ENCODE peak calls at places on chromosomes 3 and 15, in four cellular contexts. One of them, this sample, is unnamed.

GRCh38 chr3:71245971-71246860 is 337.3 kb downstream of the FOXP1 start:
- DNase-seq in lower leg skin: no peak
- DNase-seq in fibroblast of lung: no peak
- DNase-seq in HCT116: no peak
- DNase-seq in this sample: no peak

GRCh38 chr3:122265937-122266336 is 59.1 kb upstream of the CSTA start:
- DNase-seq in lower leg skin: no peak
- DNase-seq in fibroblast of lung: no peak
- DNase-seq in HCT116: no peak
- DNase-seq in this sample: no peak

GRCh38 chr15:90097475-90097874 is 4.8 kb downstream of the IDH2 start:
- DNase-seq in lower leg skin: no peak
- DNase-seq in fibroblast of lung: no peak
- DNase-seq in HCT116: no peak
- DNase-seq in this sample: no peak

GRCh38 chr15:75452364-75452967 is 976 bp upstream of the SIN3A start:
- DNase-seq in lower leg skin: peak; percentile 97
- DNase-seq in fibroblast of lung: peak; percentile 83
- DNase-seq in HCT116: peak; percentile 62
- DNase-seq in this sample: peak; percentile 86

GRCh38 chr3:101724329-101725191 is at the start of gene CEP97:
- DNase-seq in lower leg skin: peak; percentile 97
- DNase-seq in fibroblast of lung: peak; percentile 92
- DNase-seq in HCT116: peak; percentile 87
- DNase-seq in this sample: peak; percentile 96

GRCh38 chr3:44016818-44017217 is 224.9 kb upstream of the TOPAZ1 start:
- DNase-seq in lower leg skin: no peak
- DNase-seq in fibroblast of lung: no peak
- DNase-seq in HCT116: no peak
- DNase-seq in this sample: no peak

GRCh38 chr3:41900265-41900664 is 61.6 kb downstream of the ULK4 start:
- DNase-seq in lower leg skin: no peak
- DNase-seq in fibroblast of lung: peak; percentile 30
- DNase-seq in HCT116: no peak
- DNase-seq in this sample: peak; percentile 61

GRCh38 chr3:98690876-98691275 is 72.3 kb upstream of the ST3GAL6 start:
- DNase-seq in lower leg skin: no peak
- DNase-seq in fibroblast of lung: no peak
- DNase-seq in HCT116: no peak
- DNase-seq in this sample: no peak

GRCh38 chr3:38146504-38146903 is 8.0 kb downstream of the MYD88 start:
- DNase-seq in lower leg skin: no peak
- DNase-seq in fibroblast of lung: no peak
- DNase-seq in HCT116: no peak
- DNase-seq in this sample: no peak

GRCh38 chr15:30649952-30650929 is 24.3 kb downstream of the ARHGAP11B start:
- DNase-seq in lower leg skin: no peak
- DNase-seq in fibroblast of lung: peak; percentile 66
- DNase-seq in HCT116: no peak
- DNase-seq in this sample: no peak

GRCh38 chr15:45314960-45315359 is 62.9 kb downstream of the SLC28A2 start:
- DNase-seq in lower leg skin: no peak
- DNase-seq in fibroblast of lung: peak; percentile 40
- DNase-seq in HCT116: no peak
- DNase-seq in this sample: no peak

GRCh38 chr3:190361791-190362190 is 26.2 kb upstream of the CLDN16 start:
- DNase-seq in lower leg skin: no peak
- DNase-seq in fibroblast of lung: no peak
- DNase-seq in HCT116: no peak
- DNase-seq in this sample: no peak

GRCh38 chr15:31216210-31216911 is 110.3 kb upstream of the KLF13 start:
- DNase-seq in lower leg skin: peak; percentile 99
- DNase-seq in fibroblast of lung: peak; percentile 89
- DNase-seq in HCT116: no peak
- DNase-seq in this sample: no peak

GRCh38 chr3:37887062-37887461 is 25.4 kb downstream of the CTDSPL start:
- DNase-seq in lower leg skin: no peak
- DNase-seq in fibroblast of lung: no peak
- DNase-seq in HCT116: no peak
- DNase-seq in this sample: no peak

GRCh38 chr3:51966016-51966415 is 1.2 kb downstream of the PCBP4 start:
- DNase-seq in lower leg skin: no peak
- DNase-seq in fibroblast of lung: no peak
- DNase-seq in HCT116: no peak
- DNase-seq in this sample: no peak

GRCh38 chr3:150784747-150785125 is 21.8 kb upstream of the SIAH2 start:
- DNase-seq in lower leg skin: no peak
- DNase-seq in fibroblast of lung: no peak
- DNase-seq in HCT116: no peak
- DNase-seq in this sample: no peak

GRCh38 chr15:88624971-88625290 is 3.8 kb downstream of the AEN start:
- DNase-seq in lower leg skin: peak; percentile 78
- DNase-seq in fibroblast of lung: no peak
- DNase-seq in HCT116: no peak
- DNase-seq in this sample: no peak

GRCh38 chr15:88623632-88624031 is 2.5 kb downstream of the AEN start:
- DNase-seq in lower leg skin: peak; percentile 76
- DNase-seq in fibroblast of lung: no peak
- DNase-seq in HCT116: no peak
- DNase-seq in this sample: no peak

GRCh38 chr15:88622605-88622975 is 1.4 kb downstream of the AEN start:
- DNase-seq in lower leg skin: peak; percentile 82
- DNase-seq in fibroblast of lung: no peak
- DNase-seq in HCT116: no peak
- DNase-seq in this sample: no peak

GRCh38 chr15:88623061-88623460 is 1.9 kb downstream of the AEN start:
- DNase-seq in lower leg skin: peak; percentile 80
- DNase-seq in fibroblast of lung: peak; percentile 66
- DNase-seq in HCT116: peak; percentile 64
- DNase-seq in this sample: peak; percentile 74

GRCh38 chr15:88624156-88624970 is 3.2 kb downstream of the AEN start:
- DNase-seq in lower leg skin: peak; percentile 82
- DNase-seq in fibroblast of lung: peak; percentile 75
- DNase-seq in HCT116: no peak
- DNase-seq in this sample: peak; percentile 49
- H3K4me3 ChIP-seq in lower leg skin: no peak overlapping the region
- H3K4me3 ChIP-seq in fibroblast of lung: peak overlapping the region; percentile 87
- H3K4me3 ChIP-seq in HCT116: no peak overlapping the region
- H3K4me3 ChIP-seq in this sample: no peak overlapping the region

GRCh38 chr15:70902105-70902504 is 9.5 kb downstream of the LRRC49 start:
- DNase-seq in lower leg skin: no peak
- DNase-seq in fibroblast of lung: peak; percentile 71
- DNase-seq in HCT116: peak; percentile 28
- DNase-seq in this sample: peak; percentile 88

GRCh38 chr15:70910958-70911357 is 18.3 kb downstream of the LRRC49 start:
- DNase-seq in lower leg skin: no peak
- DNase-seq in fibroblast of lung: no peak
- DNase-seq in HCT116: no peak
- DNase-seq in this sample: no peak

GRCh38 chr15:70906842-70907241 is 14.2 kb downstream of the LRRC49 start:
- DNase-seq in lower leg skin: no peak
- DNase-seq in fibroblast of lung: peak; percentile 24
- DNase-seq in HCT116: no peak
- DNase-seq in this sample: peak; percentile 84

GRCh38 chr15:70912187-70912586 is 19.6 kb downstream of the LRRC49 start:
- DNase-seq in lower leg skin: no peak
- DNase-seq in fibroblast of lung: no peak
- DNase-seq in HCT116: no peak
- DNase-seq in this sample: no peak

DNA sequence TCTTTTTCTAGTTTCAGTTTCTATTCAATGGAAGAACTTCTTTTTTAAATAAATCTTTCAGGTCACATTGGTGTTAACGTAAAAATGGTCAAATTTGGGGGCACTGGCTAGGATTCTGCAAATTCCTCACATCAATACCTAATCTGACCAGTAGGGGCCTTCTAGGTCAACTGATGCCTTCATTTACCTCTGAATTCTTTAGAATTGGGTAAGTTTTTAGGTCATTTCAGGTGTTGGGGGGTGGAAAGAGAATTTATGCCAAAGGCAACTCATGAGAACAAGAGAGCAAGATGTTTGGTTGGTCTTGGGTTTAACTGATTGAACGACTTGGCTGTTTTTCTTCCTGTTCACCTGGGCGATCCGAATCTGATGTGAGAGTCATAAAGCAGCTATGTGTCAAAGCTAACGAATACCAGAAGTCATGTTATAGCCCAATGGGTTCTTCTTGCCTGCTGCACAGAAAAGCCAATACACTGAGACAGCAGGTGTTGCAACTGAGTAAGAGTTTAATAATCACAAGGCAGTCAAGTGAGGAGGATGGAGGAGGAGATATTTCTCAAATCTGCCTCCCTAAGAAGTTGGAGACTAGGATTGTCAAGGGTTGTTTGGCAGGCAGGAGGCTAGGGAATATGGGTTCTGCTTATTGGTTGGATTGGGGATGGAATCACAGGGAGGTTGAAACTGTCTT is 15.3 kb downstream of the LRRC49 start:
- DNase-seq in lower leg skin: no peak
- DNase-seq in fibroblast of lung: no peak
- DNase-seq in HCT116: no peak
- DNase-seq in this sample: no peak
- TF ChIP-seq CTCF in lower leg skin: no peak
- TF ChIP-seq CTCF in fibroblast of lung: peak; percentile 28
- TF ChIP-seq CTCF in HCT116: peak; percentile 70
- TF ChIP-seq CTCF in this sample: peak; percentile 23

DNA sequence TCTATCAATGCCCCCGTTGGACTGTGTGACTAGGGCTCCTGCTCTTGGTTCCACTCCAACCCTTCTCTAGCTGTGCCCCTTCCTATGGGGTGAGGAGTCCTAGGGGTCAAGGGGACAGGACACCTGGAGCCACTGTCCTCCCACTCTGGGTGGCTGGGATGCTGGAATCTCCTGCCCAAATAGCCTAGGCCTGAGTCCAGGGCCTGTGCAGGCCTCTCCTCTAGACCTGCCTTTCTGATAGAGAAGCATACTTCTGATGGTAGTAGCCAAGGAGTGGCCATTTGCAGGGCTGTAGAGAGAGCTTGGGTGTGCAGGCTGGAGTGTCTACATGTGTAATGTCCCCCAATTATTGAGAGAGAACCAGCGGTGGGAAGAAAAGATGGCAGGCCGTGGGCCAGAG is 54.2 kb downstream of the ITGA11 start:
- DNase-seq in lower leg skin: peak; percentile 28
- DNase-seq in fibroblast of lung: no peak
- DNase-seq in HCT116: no peak
- DNase-seq in this sample: no peak
- H3K4me3 ChIP-seq in lower leg skin: no peak overlapping the region
- H3K4me3 ChIP-seq in fibroblast of lung: no peak overlapping the region
- H3K4me3 ChIP-seq in HCT116: no peak overlapping the region
- H3K4me3 ChIP-seq in this sample: no peak overlapping the region

GRCh38 chr3:47296562-47297302 is 14.0 kb downstream of the KLHL18 start:
- DNase-seq in lower leg skin: no peak
- DNase-seq in fibroblast of lung: no peak
- DNase-seq in HCT116: no peak
- DNase-seq in this sample: no peak
- TF ChIP-seq CTCF in lower leg skin: no peak
- TF ChIP-seq CTCF in fibroblast of lung: no peak
- TF ChIP-seq CTCF in HCT116: no peak
- TF ChIP-seq CTCF in this sample: no peak

DNA sequence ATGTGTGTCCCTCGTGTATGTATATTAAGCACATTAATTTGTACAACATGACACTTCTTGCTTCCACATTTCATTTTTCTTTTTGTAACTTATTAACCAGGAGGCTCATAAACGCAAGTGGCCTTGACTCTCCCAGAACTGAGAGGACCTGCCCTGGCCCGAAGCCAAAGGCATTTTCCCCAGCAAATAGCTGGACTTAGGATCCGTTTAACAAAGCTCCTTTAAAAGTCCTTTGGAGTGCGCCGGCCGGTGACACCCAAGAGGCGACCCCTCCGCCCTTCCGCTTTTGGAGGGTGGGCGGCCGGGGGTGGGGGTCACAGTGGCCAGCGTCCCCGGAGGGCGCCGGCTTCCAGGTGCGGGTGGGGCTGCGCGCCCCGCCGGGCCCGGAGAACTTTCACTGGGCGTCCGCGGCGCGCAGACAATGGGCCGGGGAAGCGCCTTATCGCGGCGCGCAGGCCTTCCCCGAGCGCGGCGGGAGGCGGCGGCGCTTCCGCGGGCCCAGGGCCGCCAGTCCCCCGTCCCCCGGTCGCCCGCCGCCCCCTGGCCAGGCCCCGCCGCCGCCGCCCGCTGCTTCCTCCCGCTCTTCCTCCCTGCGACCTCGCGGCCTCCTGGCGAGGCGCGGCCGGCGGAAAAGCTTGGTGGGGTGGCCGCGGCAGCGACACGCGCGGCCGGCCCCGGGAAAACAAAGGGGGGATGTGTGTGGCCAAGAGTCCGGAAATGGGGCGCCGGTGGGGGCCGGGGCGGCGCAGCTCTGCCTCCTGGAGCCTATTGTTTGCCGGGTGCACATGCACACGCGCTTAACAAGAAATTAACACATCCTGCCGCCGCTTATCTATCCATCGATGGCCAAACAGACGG is 613.4 kb downstream of the MCTP2 start:
- DNase-seq in lower leg skin: peak; percentile 90
- DNase-seq in fibroblast of lung: peak; percentile 60
- DNase-seq in HCT116: no peak
- DNase-seq in this sample: peak; percentile 53
- H3K4me3 ChIP-seq in lower leg skin: no peak overlapping the region
- H3K4me3 ChIP-seq in fibroblast of lung: peak overlapping the region; percentile 20
- H3K4me3 ChIP-seq in HCT116: no peak overlapping the region
- H3K4me3 ChIP-seq in this sample: peak overlapping the region; percentile 26

GRCh38 chr15:40894689-40895308 is 549 bp downstream of the VPS18 start:
- DNase-seq in lower leg skin: no peak
- DNase-seq in fibroblast of lung: peak; percentile 68
- DNase-seq in HCT116: peak; percentile 60
- DNase-seq in this sample: peak; percentile 68
- TF ChIP-seq CTCF in lower leg skin: no peak
- TF ChIP-seq CTCF in fibroblast of lung: peak; percentile 58
- TF ChIP-seq CTCF in HCT116: peak; percentile 61
- TF ChIP-seq CTCF in this sample: peak; percentile 66

This sample was measured in astrocyte of the spinal cord.